ENCODE peak calls at places on chromosome 1, in four cellular contexts. Y is activated CD4-positive, alpha-beta memory T cell treated with anti-CD3 and anti-CD28 coated beads for 36 hours; S is NCI-H1417; U is stimulated activated CD8-positive, alpha-beta memory T cell treated with anti-CD3 and anti-CD28 coated beads, Interleukin-2, amount 100 ng/mL, for 1 hour. V is an unnamed sample.

GRCh38 chr1:220330265-220330664 is 58.0 kb upstream of the RAB3GAP2 start:
- DNase-seq in S (peak; percentile 6), Y (no peak), U (no peak), V (no peak)

GRCh38 chr1:231214918-231215675 is 25.9 kb upstream of the GNPAT start:
- DNase-seq in U (no peak), S (no peak), Y (peak; percentile 11), V (no peak)

GRCh38 chr1:228415853-228416216 is 826 bp downstream of the TRIM17 start:
- DNase-seq in S (peak; percentile 20), Y (no peak), U (no peak), V (no peak)

GRCh38 chr1:40773748-40774265 is 9.8 kb upstream of the KCNQ4 start:
- DNase-seq in S (no peak), Y (no peak), U (no peak), V (no peak)

GRCh38 chr1:213067366-213067765 is 16.3 kb downstream of the RPS6KC1 start:
- DNase-seq in S (no peak), Y (no peak), U (no peak), V (no peak)

GRCh38 chr1:84960371-84960770 is 36.5 kb downstream of the MCOLN2 start:
- DNase-seq in S (no peak), U (no peak), Y (no peak), V (peak; percentile 13)

GRCh38 chr1:18211764-18212163 is 104.2 kb downstream of the IGSF21 start:
- DNase-seq in S (no peak), Y (no peak), U (no peak), V (no peak)

GRCh38 chr1:53732912-53733317 is 6.0 kb downstream of the GLIS1 start:
- DNase-seq in U (no peak), S (no peak), Y (no peak), V (peak; percentile 66)

GRCh38 chr1:36118396-36118795 is 6.6 kb downstream of the COL8A2 start:
- DNase-seq in S (no peak), Y (no peak), U (no peak), V (no peak)

GRCh38 chr1:155648207-155649147 is 38.5 kb downstream of the MSTO1 start:
- DNase-seq in S (peak; percentile 15), U (no peak), Y (no peak), V (peak; percentile 87)

GRCh38 chr1:152515454-152515823 is 1.2 kb downstream of the CRCT1 start:
- DNase-seq in S (peak; percentile 22), Y (no peak), U (no peak), V (peak; percentile 50)

GRCh38 chr1:26723013-26723991 is 27.5 kb downstream of the ARID1A start:
- DNase-seq in Y (peak; percentile 61), U (no peak), S (peak; percentile 88), V (peak; percentile 93)

GRCh38 chr1:236748471-236748870 is 46.6 kb upstream of the MTR start:
- DNase-seq in U (no peak), Y (no peak), S (no peak), V (no peak)

GRCh38 chr1:221874285-221875003 is 132.6 kb upstream of the DUSP10 start:
- DNase-seq in U (no peak), Y (no peak), S (no peak), V (no peak)

GRCh38 chr1:109266965-109267364 is 16.0 kb downstream of the PSRC1 start:
- DNase-seq in U (no peak), Y (no peak), S (no peak), V (no peak)

GRCh38 chr1:30126839-30127238 is 596.5 kb downstream of the MATN1 start:
- DNase-seq in Y (no peak), S (peak; percentile 82), U (no peak), V (no peak)

GRCh38 chr1:172352435-172352834 is 68.0 kb upstream of the C1orf105 start:
- DNase-seq in S (no peak), U (no peak), Y (no peak), V (no peak)

GRCh38 chr1:240555524-240555923 is 56.4 kb downstream of the GREM2 start:
- DNase-seq in S (no peak), Y (no peak), U (no peak), V (no peak)

GRCh38 chr1:173549813-173550212 is 53.1 kb downstream of the SLC9C2 start:
- DNase-seq in Y (no peak), U (no peak), S (no peak), V (no peak)

GRCh38 chr1:23964790-23965740 is 5.4 kb downstream of the PNRC2 start:
- DNase-seq in Y (no peak), S (no peak), U (no peak), V (peak; percentile 34)

GRCh38 chr1:186234976-186235686 is 139.9 kb downstream of the TPR start:
- DNase-seq in S (no peak), U (no peak), Y (no peak), V (no peak)

GRCh38 chr1:53913352-53914043 is 19.5 kb downstream of the DIO1 start:
- DNase-seq in U (no peak), S (peak; percentile 17), Y (no peak), V (no peak)

GRCh38 chr1:169427081-169427611 is at the start of gene CCDC181:
- DNase-seq in U (peak; percentile 15), Y (peak; percentile 77), S (peak; percentile 97), V (peak; percentile 84)

V was measured in myocyte.